ENCODE peak calls at places on chromosomes 13 and 19, in five cellular contexts. One of them, this sample, is unnamed.

GRCh38 chr13:57629391-57629804 is 2.1 kb upstream of the PCDH17 start:
- DNase-seq in adrenal gland: no peak
- DNase-seq in endothelial cell of umbilical vein: no peak
- DNase-seq in body of pancreas: peak; percentile 13
- DNase-seq in tibial nerve: no peak
- DNase-seq in this sample: peak; percentile 20

GRCh38 chr19:34120846-34121639 is 51.3 kb upstream of the LSM14A start:
- DNase-seq in adrenal gland: no peak
- DNase-seq in endothelial cell of umbilical vein: peak; percentile 65
- DNase-seq in body of pancreas: no peak
- DNase-seq in tibial nerve: no peak
- DNase-seq in this sample: no peak

GRCh38 chr19:31110331-31110730 is 238.9 kb downstream of the TSHZ3 start:
- DNase-seq in adrenal gland: no peak
- DNase-seq in endothelial cell of umbilical vein: no peak
- DNase-seq in body of pancreas: no peak
- DNase-seq in tibial nerve: no peak
- DNase-seq in this sample: no peak

GRCh38 chr13:40536443-40537113 is 129.9 kb downstream of the FOXO1 start:
- DNase-seq in adrenal gland: peak; percentile 39
- DNase-seq in endothelial cell of umbilical vein: peak; percentile 45
- DNase-seq in body of pancreas: peak; percentile 93
- DNase-seq in tibial nerve: no peak
- DNase-seq in this sample: no peak

GRCh38 chr19:32173836-32174235 is 171.6 kb upstream of the ZNF507 start:
- DNase-seq in adrenal gland: no peak
- DNase-seq in endothelial cell of umbilical vein: no peak
- DNase-seq in body of pancreas: no peak
- DNase-seq in tibial nerve: no peak
- DNase-seq in this sample: no peak

GRCh38 chr13:109157275-109157674 is 527.9 kb downstream of the MYO16 start:
- DNase-seq in adrenal gland: no peak
- DNase-seq in endothelial cell of umbilical vein: no peak
- DNase-seq in body of pancreas: no peak
- DNase-seq in tibial nerve: no peak
- DNase-seq in this sample: no peak

GRCh38 chr13:30907167-30907761 is 1.2 kb downstream of the MEDAG start:
- DNase-seq in adrenal gland: no peak
- DNase-seq in endothelial cell of umbilical vein: peak; percentile 77
- DNase-seq in body of pancreas: no peak
- DNase-seq in tibial nerve: no peak
- DNase-seq in this sample: peak; percentile 52

GRCh38 chr13:41520016-41520698 is 62.8 kb downstream of the RGCC start:
- DNase-seq in adrenal gland: no peak
- DNase-seq in endothelial cell of umbilical vein: no peak
- DNase-seq in body of pancreas: no peak
- DNase-seq in tibial nerve: no peak
- DNase-seq in this sample: no peak

GRCh38 chr19:1918975-1919374 is 13.8 kb downstream of the ADAT3 start:
- DNase-seq in adrenal gland: no peak
- DNase-seq in endothelial cell of umbilical vein: no peak
- DNase-seq in body of pancreas: no peak
- DNase-seq in tibial nerve: no peak
- DNase-seq in this sample: no peak

GRCh38 chr13:40580566-40581276 is 85.7 kb downstream of the FOXO1 start:
- DNase-seq in adrenal gland: no peak
- DNase-seq in endothelial cell of umbilical vein: peak; percentile 83
- DNase-seq in body of pancreas: peak; percentile 31
- DNase-seq in tibial nerve: no peak
- DNase-seq in this sample: no peak

GRCh38 chr19:6239401-6239844 is 40.4 kb downstream of the MLLT1 start:
- DNase-seq in adrenal gland: peak; percentile 45
- DNase-seq in endothelial cell of umbilical vein: peak; percentile 77
- DNase-seq in body of pancreas: peak; percentile 71
- DNase-seq in tibial nerve: no peak
- DNase-seq in this sample: peak; percentile 52

GRCh38 chr19:46288896-46289588 is 7.8 kb upstream of the HIF3A start:
- DNase-seq in adrenal gland: peak; percentile 94
- DNase-seq in endothelial cell of umbilical vein: peak; percentile 95
- DNase-seq in body of pancreas: no peak
- DNase-seq in tibial nerve: no peak
- DNase-seq in this sample: no peak

GRCh38 chr13:39148513-39148961 is 110.3 kb downstream of the NHLRC3 start:
- DNase-seq in adrenal gland: no peak
- DNase-seq in endothelial cell of umbilical vein: no peak
- DNase-seq in body of pancreas: no peak
- DNase-seq in tibial nerve: no peak
- DNase-seq in this sample: no peak

GRCh38 chr13:50993908-50994307 is 84.3 kb downstream of the RNASEH2B start:
- DNase-seq in adrenal gland: no peak
- DNase-seq in endothelial cell of umbilical vein: no peak
- DNase-seq in body of pancreas: no peak
- DNase-seq in tibial nerve: no peak
- DNase-seq in this sample: no peak

GRCh38 chr19:33175886-33176669 is 18.1 kb upstream of the LRP3 start:
- DNase-seq in adrenal gland: peak; percentile 40
- DNase-seq in endothelial cell of umbilical vein: no peak
- DNase-seq in body of pancreas: no peak
- DNase-seq in tibial nerve: no peak
- DNase-seq in this sample: peak; percentile 30

GRCh38 chr13:38888309-38888708 is 102.3 kb downstream of the STOML3 start:
- DNase-seq in adrenal gland: no peak
- DNase-seq in endothelial cell of umbilical vein: no peak
- DNase-seq in body of pancreas: no peak
- DNase-seq in tibial nerve: no peak
- DNase-seq in this sample: no peak

GRCh38 chr19:34336781-34337271 is 28.2 kb upstream of the GPI start:
- DNase-seq in adrenal gland: no peak
- DNase-seq in endothelial cell of umbilical vein: peak; percentile 68
- DNase-seq in body of pancreas: no peak
- DNase-seq in tibial nerve: no peak
- DNase-seq in this sample: no peak

GRCh38 chr13:20714161-20714560 is 10.7 kb downstream of the IL17D start:
- DNase-seq in adrenal gland: no peak
- DNase-seq in endothelial cell of umbilical vein: no peak
- DNase-seq in body of pancreas: no peak
- DNase-seq in tibial nerve: no peak
- DNase-seq in this sample: peak; percentile 62

GRCh38 chr13:26247011-26247410 is 6.9 kb upstream of the CDK8 start:
- DNase-seq in adrenal gland: no peak
- DNase-seq in endothelial cell of umbilical vein: no peak
- DNase-seq in body of pancreas: no peak
- DNase-seq in tibial nerve: no peak
- DNase-seq in this sample: no peak

GRCh38 chr13:46341112-46341711 is 45.8 kb downstream of the RUBCNL start:
- DNase-seq in adrenal gland: no peak
- DNase-seq in endothelial cell of umbilical vein: no peak
- DNase-seq in body of pancreas: no peak
- DNase-seq in tibial nerve: no peak
- DNase-seq in this sample: no peak

GRCh38 chr13:113258655-113259054 is 38.4 kb upstream of the LAMP1 start:
- DNase-seq in adrenal gland: no peak
- DNase-seq in endothelial cell of umbilical vein: no peak
- DNase-seq in body of pancreas: no peak
- DNase-seq in tibial nerve: no peak
- DNase-seq in this sample: no peak

GRCh38 chr19:30014770-30015169 is 72.7 kb downstream of the URI1 start:
- DNase-seq in adrenal gland: no peak
- DNase-seq in endothelial cell of umbilical vein: no peak
- DNase-seq in body of pancreas: no peak
- DNase-seq in tibial nerve: no peak
- DNase-seq in this sample: no peak

GRCh38 chr19:11180346-11180745 is 17.0 kb downstream of the KANK2 start:
- DNase-seq in adrenal gland: no peak
- DNase-seq in endothelial cell of umbilical vein: no peak
- DNase-seq in body of pancreas: no peak
- DNase-seq in tibial nerve: no peak
- DNase-seq in this sample: no peak

GRCh38 chr19:56217039-56217949 is 15.2 kb downstream of the ZSCAN5C start:
- DNase-seq in adrenal gland: peak; percentile 19
- DNase-seq in endothelial cell of umbilical vein: peak; percentile 29
- DNase-seq in body of pancreas: peak; percentile 12
- DNase-seq in tibial nerve: no peak
- DNase-seq in this sample: peak; percentile 60

GRCh38 chr13:38661276-38661675 is 25.6 kb upstream of the FREM2 start:
- DNase-seq in adrenal gland: peak; percentile 20
- DNase-seq in endothelial cell of umbilical vein: no peak
- DNase-seq in body of pancreas: no peak
- DNase-seq in tibial nerve: no peak
- DNase-seq in this sample: no peak

GRCh38 chr13:44487989-44488388 is 88.1 kb downstream of the TSC22D1 start:
- DNase-seq in adrenal gland: no peak
- DNase-seq in endothelial cell of umbilical vein: no peak
- DNase-seq in body of pancreas: no peak
- DNase-seq in tibial nerve: no peak
- DNase-seq in this sample: no peak

GRCh38 chr13:60837806-60838205 is 440.8 kb downstream of the TDRD3 start:
- DNase-seq in adrenal gland: no peak
- DNase-seq in endothelial cell of umbilical vein: no peak
- DNase-seq in body of pancreas: no peak
- DNase-seq in tibial nerve: no peak
- DNase-seq in this sample: no peak

GRCh38 chr19:55027472-55028337 is 10.4 kb downstream of the GP6 start:
- DNase-seq in adrenal gland: no peak
- DNase-seq in endothelial cell of umbilical vein: no peak
- DNase-seq in body of pancreas: no peak
- DNase-seq in tibial nerve: no peak
- DNase-seq in this sample: no peak

DNA sequence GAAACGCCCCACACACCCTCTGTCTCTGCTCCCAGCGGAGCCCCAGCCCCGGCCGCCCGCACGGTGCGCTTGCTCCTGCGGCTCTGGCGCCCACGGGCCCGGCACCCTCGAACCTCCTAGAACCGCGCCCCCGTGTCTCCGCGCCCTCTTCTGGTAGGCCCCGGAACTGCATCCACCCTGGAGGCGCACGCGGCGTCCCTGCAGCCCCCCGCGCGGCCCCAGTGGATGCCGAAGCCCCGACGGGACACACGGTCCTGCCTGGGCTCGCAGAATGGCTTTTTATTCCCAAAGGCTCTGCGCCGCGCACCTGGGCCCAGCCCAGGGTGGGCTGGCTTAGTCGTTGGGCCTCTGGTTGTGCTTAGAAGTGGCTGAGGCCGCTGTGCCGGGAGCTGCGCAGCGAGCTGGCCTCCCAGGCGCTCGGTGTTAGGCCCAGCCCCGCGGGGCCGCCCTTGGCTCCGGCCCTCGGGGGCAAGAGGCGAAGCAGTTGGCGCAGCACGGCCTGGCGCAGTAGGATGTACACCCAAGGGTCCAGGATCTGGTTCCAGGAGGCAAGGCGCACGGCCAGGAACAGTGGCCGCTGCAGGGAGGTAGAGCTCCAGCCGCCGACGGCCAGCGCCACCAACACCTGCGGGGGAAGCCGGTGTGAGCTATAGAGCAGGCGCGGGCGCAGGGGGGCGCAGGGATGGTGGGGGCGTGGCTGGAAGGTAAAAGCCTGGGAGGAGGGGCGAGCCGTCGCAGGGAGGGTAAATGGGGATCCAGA is 2.8 kb downstream of the PTGER1 start:
- DNase-seq in adrenal gland: no peak
- DNase-seq in endothelial cell of umbilical vein: peak; percentile 51
- DNase-seq in body of pancreas: peak; percentile 54
- DNase-seq in tibial nerve: peak; percentile 38
- DNase-seq in this sample: peak; percentile 73
- TF ChIP-seq POLR2A in adrenal gland: no peak
- TF ChIP-seq POLR2A in endothelial cell of umbilical vein: no peak
- TF ChIP-seq POLR2A in body of pancreas: no peak
- TF ChIP-seq POLR2A in tibial nerve: no peak
- TF ChIP-seq POLR2A in this sample: no peak

GRCh38 chr19:18450021-18450933 is 12.3 kb upstream of the ISYNA1 start:
- DNase-seq in adrenal gland: no peak
- DNase-seq in endothelial cell of umbilical vein: no peak
- DNase-seq in body of pancreas: no peak
- DNase-seq in tibial nerve: no peak
- DNase-seq in this sample: no peak

GRCh38 chr19:18446811-18447359 is 9.0 kb upstream of the ISYNA1 start:
- DNase-seq in adrenal gland: no peak
- DNase-seq in endothelial cell of umbilical vein: no peak
- DNase-seq in body of pancreas: no peak
- DNase-seq in tibial nerve: no peak
- DNase-seq in this sample: no peak

GRCh38 chr19:18450934-18451836 is 13.3 kb upstream of the ISYNA1 start:
- DNase-seq in adrenal gland: peak; percentile 77
- DNase-seq in endothelial cell of umbilical vein: peak; percentile 65
- DNase-seq in body of pancreas: peak; percentile 88
- DNase-seq in tibial nerve: peak; percentile 89
- DNase-seq in this sample: peak; percentile 90

GRCh38 chr19:18452386-18452785 is 14.5 kb upstream of the ISYNA1 start:
- DNase-seq in adrenal gland: no peak
- DNase-seq in endothelial cell of umbilical vein: no peak
- DNase-seq in body of pancreas: no peak
- DNase-seq in tibial nerve: no peak
- DNase-seq in this sample: no peak

DNA sequence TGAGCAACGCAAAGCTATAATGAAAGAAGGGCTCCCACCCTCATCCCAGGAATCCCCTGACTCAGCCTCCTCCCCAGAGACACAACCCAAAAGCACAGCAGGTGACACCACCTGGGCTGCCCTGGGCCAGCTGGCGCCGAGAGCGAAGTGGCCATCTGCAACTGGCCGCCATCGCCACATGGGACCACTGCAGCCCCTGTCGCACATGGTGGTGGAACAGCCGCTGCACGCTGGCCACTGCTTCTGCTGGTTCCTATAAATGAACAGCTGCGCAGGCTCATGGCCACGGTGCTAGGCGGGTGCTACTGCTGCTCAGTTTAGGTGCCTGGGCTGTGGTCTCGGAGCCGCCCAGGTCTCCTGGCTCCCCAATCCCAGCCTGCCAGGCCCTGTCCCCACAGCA is 11.6 kb upstream of the ISYNA1 start:
- DNase-seq in adrenal gland: no peak
- DNase-seq in endothelial cell of umbilical vein: no peak
- DNase-seq in body of pancreas: no peak
- DNase-seq in tibial nerve: no peak
- DNase-seq in this sample: no peak
- H3K4me1 ChIP-seq in adrenal gland: peaks cover 4% of the 10 kb centered on the region
- H3K4me1 ChIP-seq in endothelial cell of umbilical vein: no peaks in the 10 kb centered on the region
- H3K4me1 ChIP-seq in body of pancreas: peaks cover 11% of the 10 kb centered on the region
- H3K4me1 ChIP-seq in tibial nerve: no peaks in the 10 kb centered on the region
- H3K4me1 ChIP-seq in this sample: peaks cover 10% of the 10 kb centered on the region

GRCh38 chr19:8363803-8364771 is at the start of gene ANGPTL4:
- DNase-seq in adrenal gland: peak; percentile 81
- DNase-seq in endothelial cell of umbilical vein: peak; percentile 68
- DNase-seq in body of pancreas: peak; percentile 85
- DNase-seq in tibial nerve: peak; percentile 71
- DNase-seq in this sample: peak; percentile 67
- TF ChIP-seq POLR2A in adrenal gland: peak; percentile 81
- TF ChIP-seq POLR2A in endothelial cell of umbilical vein: peak; percentile 97
- TF ChIP-seq POLR2A in body of pancreas: peak; percentile 89
- TF ChIP-seq POLR2A in tibial nerve: peak; percentile 64
- TF ChIP-seq POLR2A in this sample: peak; percentile 91

GRCh38 chr19:13843104-13843921 is 33.6 kb upstream of the NANOS3 start:
- DNase-seq in adrenal gland: no peak
- DNase-seq in endothelial cell of umbilical vein: peak; percentile 59
- DNase-seq in body of pancreas: peak; percentile 72
- DNase-seq in tibial nerve: no peak
- DNase-seq in this sample: peak; percentile 79
- H3K4me1 ChIP-seq in adrenal gland: peaks cover 57% of the 10 kb centered on the region
- H3K4me1 ChIP-seq in endothelial cell of umbilical vein: peaks cover 33% of the 10 kb centered on the region
- H3K4me1 ChIP-seq in body of pancreas: peaks cover 71% of the 10 kb centered on the region
- H3K4me1 ChIP-seq in tibial nerve: no peaks in the 10 kb centered on the region
- H3K4me1 ChIP-seq in this sample: peaks cover 42% of the 10 kb centered on the region

This sample was measured in heart left ventricle.